ENCODE peak calls at places on chromosomes 13 and 19, in seven cellular contexts. One of them, this sample, is unnamed.
A peak's percentile ranks its signal among the peaks of the same experiment; 100 is the strongest.

GRCh38 chr13:51534075-51534817 is 50.0 kb upstream of the WDFY2 start:
- DNase-seq in stimulated activated CD8-positive, alpha-beta memory T cell treated with anti-CD3 and anti-CD28 coated beads, Interleukin-15, amount 100 ng/mL, for 24 hours: no peak
- DNase-seq in T-helper 1 cell: no peak
- DNase-seq in cardiac septum: peak; percentile 81
- DNase-seq in choroid plexus epithelial cell: no peak
- DNase-seq in epithelial cell of proximal tubule: no peak
- DNase-seq in RPMI7951: peak; percentile 40
- DNase-seq in this sample: peak; percentile 80

GRCh38 chr13:70623260-70623659 is 515.0 kb upstream of the KLHL1 start:
- DNase-seq in stimulated activated CD8-positive, alpha-beta memory T cell treated with anti-CD3 and anti-CD28 coated beads, Interleukin-15, amount 100 ng/mL, for 24 hours: no peak
- DNase-seq in T-helper 1 cell: no peak
- DNase-seq in cardiac septum: no peak
- DNase-seq in choroid plexus epithelial cell: peak; percentile 35
- DNase-seq in epithelial cell of proximal tubule: no peak
- DNase-seq in RPMI7951: no peak
- DNase-seq in this sample: no peak

GRCh38 chr13:75480691-75481175 is 1.2 kb downstream of the TBC1D4 start:
- DNase-seq in stimulated activated CD8-positive, alpha-beta memory T cell treated with anti-CD3 and anti-CD28 coated beads, Interleukin-15, amount 100 ng/mL, for 24 hours: no peak
- DNase-seq in T-helper 1 cell: no peak
- DNase-seq in cardiac septum: no peak
- DNase-seq in choroid plexus epithelial cell: peak; percentile 53
- DNase-seq in epithelial cell of proximal tubule: no peak
- DNase-seq in RPMI7951: peak; percentile 67
- DNase-seq in this sample: peak; percentile 79

GRCh38 chr13:75299913-75300862 is 181.8 kb downstream of the TBC1D4 start:
- DNase-seq in stimulated activated CD8-positive, alpha-beta memory T cell treated with anti-CD3 and anti-CD28 coated beads, Interleukin-15, amount 100 ng/mL, for 24 hours: no peak
- DNase-seq in T-helper 1 cell: no peak
- DNase-seq in cardiac septum: no peak
- DNase-seq in choroid plexus epithelial cell: peak; percentile 60
- DNase-seq in epithelial cell of proximal tubule: no peak
- DNase-seq in RPMI7951: peak; percentile 51
- DNase-seq in this sample: no peak

GRCh38 chr13:88068975-88069374 is 397.8 kb downstream of the SLITRK5 start:
- DNase-seq in stimulated activated CD8-positive, alpha-beta memory T cell treated with anti-CD3 and anti-CD28 coated beads, Interleukin-15, amount 100 ng/mL, for 24 hours: no peak
- DNase-seq in T-helper 1 cell: no peak
- DNase-seq in cardiac septum: no peak
- DNase-seq in choroid plexus epithelial cell: no peak
- DNase-seq in epithelial cell of proximal tubule: no peak
- DNase-seq in RPMI7951: no peak
- DNase-seq in this sample: no peak

GRCh38 chr13:78881746-78882145 is 222.8 kb upstream of the OBI1 start:
- DNase-seq in stimulated activated CD8-positive, alpha-beta memory T cell treated with anti-CD3 and anti-CD28 coated beads, Interleukin-15, amount 100 ng/mL, for 24 hours: no peak
- DNase-seq in T-helper 1 cell: no peak
- DNase-seq in cardiac septum: no peak
- DNase-seq in choroid plexus epithelial cell: no peak
- DNase-seq in epithelial cell of proximal tubule: no peak
- DNase-seq in RPMI7951: no peak
- DNase-seq in this sample: no peak

GRCh38 chr19:1699386-1699785 is 47.0 kb upstream of the TCF3 start:
- DNase-seq in stimulated activated CD8-positive, alpha-beta memory T cell treated with anti-CD3 and anti-CD28 coated beads, Interleukin-15, amount 100 ng/mL, for 24 hours: no peak
- DNase-seq in T-helper 1 cell: no peak
- DNase-seq in cardiac septum: no peak
- DNase-seq in choroid plexus epithelial cell: no peak
- DNase-seq in epithelial cell of proximal tubule: no peak
- DNase-seq in RPMI7951: no peak
- DNase-seq in this sample: no peak

GRCh38 chr13:95676100-95676774 is 702 bp upstream of the DNAJC3 start:
- DNase-seq in stimulated activated CD8-positive, alpha-beta memory T cell treated with anti-CD3 and anti-CD28 coated beads, Interleukin-15, amount 100 ng/mL, for 24 hours: no peak
- DNase-seq in T-helper 1 cell: no peak
- DNase-seq in cardiac septum: no peak
- DNase-seq in choroid plexus epithelial cell: peak; percentile 59
- DNase-seq in epithelial cell of proximal tubule: peak; percentile 39
- DNase-seq in RPMI7951: peak; percentile 25
- DNase-seq in this sample: peak; percentile 64

GRCh38 chr13:98207411-98207810 is 30.3 kb upstream of the RNF113B start:
- DNase-seq in stimulated activated CD8-positive, alpha-beta memory T cell treated with anti-CD3 and anti-CD28 coated beads, Interleukin-15, amount 100 ng/mL, for 24 hours: no peak
- DNase-seq in T-helper 1 cell: no peak
- DNase-seq in cardiac septum: no peak
- DNase-seq in choroid plexus epithelial cell: no peak
- DNase-seq in epithelial cell of proximal tubule: peak; percentile 73
- DNase-seq in RPMI7951: no peak
- DNase-seq in this sample: no peak

GRCh38 chr19:18220632-18221275 is 5.5 kb downstream of the PDE4C start:
- DNase-seq in stimulated activated CD8-positive, alpha-beta memory T cell treated with anti-CD3 and anti-CD28 coated beads, Interleukin-15, amount 100 ng/mL, for 24 hours: no peak
- DNase-seq in T-helper 1 cell: no peak
- DNase-seq in cardiac septum: no peak
- DNase-seq in choroid plexus epithelial cell: no peak
- DNase-seq in epithelial cell of proximal tubule: no peak
- DNase-seq in RPMI7951: no peak
- DNase-seq in this sample: no peak

GRCh38 chr13:34048652-34049051 is 230.7 kb downstream of the RFC3 start:
- DNase-seq in stimulated activated CD8-positive, alpha-beta memory T cell treated with anti-CD3 and anti-CD28 coated beads, Interleukin-15, amount 100 ng/mL, for 24 hours: no peak
- DNase-seq in T-helper 1 cell: no peak
- DNase-seq in cardiac septum: no peak
- DNase-seq in choroid plexus epithelial cell: no peak
- DNase-seq in epithelial cell of proximal tubule: no peak
- DNase-seq in RPMI7951: no peak
- DNase-seq in this sample: no peak

GRCh38 chr13:94249512-94249911 is 230.0 kb downstream of the DCT start:
- DNase-seq in stimulated activated CD8-positive, alpha-beta memory T cell treated with anti-CD3 and anti-CD28 coated beads, Interleukin-15, amount 100 ng/mL, for 24 hours: no peak
- DNase-seq in T-helper 1 cell: no peak
- DNase-seq in cardiac septum: no peak
- DNase-seq in choroid plexus epithelial cell: peak; percentile 98
- DNase-seq in epithelial cell of proximal tubule: peak; percentile 93
- DNase-seq in RPMI7951: peak; percentile 65
- DNase-seq in this sample: no peak

GRCh38 chr13:26050568-26051230 is 1.1 kb downstream of the SHISA2 start:
- DNase-seq in stimulated activated CD8-positive, alpha-beta memory T cell treated with anti-CD3 and anti-CD28 coated beads, Interleukin-15, amount 100 ng/mL, for 24 hours: no peak
- DNase-seq in T-helper 1 cell: no peak
- DNase-seq in cardiac septum: no peak
- DNase-seq in choroid plexus epithelial cell: peak; percentile 47
- DNase-seq in epithelial cell of proximal tubule: no peak
- DNase-seq in RPMI7951: no peak
- DNase-seq in this sample: peak; percentile 52

GRCh38 chr13:64234255-64234654 is 2818.6 kb upstream of the PCDH20 start:
- DNase-seq in stimulated activated CD8-positive, alpha-beta memory T cell treated with anti-CD3 and anti-CD28 coated beads, Interleukin-15, amount 100 ng/mL, for 24 hours: no peak
- DNase-seq in T-helper 1 cell: no peak
- DNase-seq in cardiac septum: no peak
- DNase-seq in choroid plexus epithelial cell: peak; percentile 70
- DNase-seq in epithelial cell of proximal tubule: no peak
- DNase-seq in RPMI7951: peak; percentile 85
- DNase-seq in this sample: no peak

GRCh38 chr13:106609116-106609515 is 41.2 kb upstream of the ARGLU1 start:
- DNase-seq in stimulated activated CD8-positive, alpha-beta memory T cell treated with anti-CD3 and anti-CD28 coated beads, Interleukin-15, amount 100 ng/mL, for 24 hours: no peak
- DNase-seq in T-helper 1 cell: no peak
- DNase-seq in cardiac septum: no peak
- DNase-seq in choroid plexus epithelial cell: no peak
- DNase-seq in epithelial cell of proximal tubule: no peak
- DNase-seq in RPMI7951: no peak
- DNase-seq in this sample: no peak

GRCh38 chr13:65959305-65959704 is 1270.8 kb downstream of the PCDH9 start:
- DNase-seq in stimulated activated CD8-positive, alpha-beta memory T cell treated with anti-CD3 and anti-CD28 coated beads, Interleukin-15, amount 100 ng/mL, for 24 hours: no peak
- DNase-seq in T-helper 1 cell: no peak
- DNase-seq in cardiac septum: no peak
- DNase-seq in choroid plexus epithelial cell: no peak
- DNase-seq in epithelial cell of proximal tubule: no peak
- DNase-seq in RPMI7951: peak; percentile 13
- DNase-seq in this sample: no peak

GRCh38 chr19:33685541-33685940 is 63.8 kb downstream of the CHST8 start:
- DNase-seq in stimulated activated CD8-positive, alpha-beta memory T cell treated with anti-CD3 and anti-CD28 coated beads, Interleukin-15, amount 100 ng/mL, for 24 hours: no peak
- DNase-seq in T-helper 1 cell: no peak
- DNase-seq in cardiac septum: peak; percentile 50
- DNase-seq in choroid plexus epithelial cell: no peak
- DNase-seq in epithelial cell of proximal tubule: no peak
- DNase-seq in RPMI7951: no peak
- DNase-seq in this sample: no peak

GRCh38 chr19:16143399-16144215 is at the start of gene HSH2D:
- DNase-seq in stimulated activated CD8-positive, alpha-beta memory T cell treated with anti-CD3 and anti-CD28 coated beads, Interleukin-15, amount 100 ng/mL, for 24 hours: peak; percentile 38
- DNase-seq in T-helper 1 cell: peak; percentile 47
- DNase-seq in cardiac septum: peak; percentile 95
- DNase-seq in choroid plexus epithelial cell: no peak
- DNase-seq in epithelial cell of proximal tubule: no peak
- DNase-seq in RPMI7951: no peak
- DNase-seq in this sample: peak; percentile 94

GRCh38 chr13:24097064-24097463 is 63.5 kb upstream of the SPATA13 start:
- DNase-seq in stimulated activated CD8-positive, alpha-beta memory T cell treated with anti-CD3 and anti-CD28 coated beads, Interleukin-15, amount 100 ng/mL, for 24 hours: no peak
- DNase-seq in T-helper 1 cell: no peak
- DNase-seq in cardiac septum: no peak
- DNase-seq in choroid plexus epithelial cell: peak; percentile 65
- DNase-seq in epithelial cell of proximal tubule: peak; percentile 55
- DNase-seq in RPMI7951: peak; percentile 35
- DNase-seq in this sample: no peak

GRCh38 chr19:7304200-7304599 is 10.0 kb upstream of the INSR start:
- DNase-seq in stimulated activated CD8-positive, alpha-beta memory T cell treated with anti-CD3 and anti-CD28 coated beads, Interleukin-15, amount 100 ng/mL, for 24 hours: no peak
- DNase-seq in T-helper 1 cell: no peak
- DNase-seq in cardiac septum: no peak
- DNase-seq in choroid plexus epithelial cell: no peak
- DNase-seq in epithelial cell of proximal tubule: no peak
- DNase-seq in RPMI7951: no peak
- DNase-seq in this sample: no peak

GRCh38 chr19:38664503-38665211 is 17.2 kb downstream of the ACTN4 start:
- DNase-seq in stimulated activated CD8-positive, alpha-beta memory T cell treated with anti-CD3 and anti-CD28 coated beads, Interleukin-15, amount 100 ng/mL, for 24 hours: no peak
- DNase-seq in T-helper 1 cell: no peak
- DNase-seq in cardiac septum: no peak
- DNase-seq in choroid plexus epithelial cell: no peak
- DNase-seq in epithelial cell of proximal tubule: no peak
- DNase-seq in RPMI7951: no peak
- DNase-seq in this sample: no peak

GRCh38 chr13:43614063-43614462 is 172.7 kb downstream of the ENOX1 start:
- DNase-seq in stimulated activated CD8-positive, alpha-beta memory T cell treated with anti-CD3 and anti-CD28 coated beads, Interleukin-15, amount 100 ng/mL, for 24 hours: no peak
- DNase-seq in T-helper 1 cell: no peak
- DNase-seq in cardiac septum: no peak
- DNase-seq in choroid plexus epithelial cell: no peak
- DNase-seq in epithelial cell of proximal tubule: no peak
- DNase-seq in RPMI7951: no peak
- DNase-seq in this sample: no peak

GRCh38 chr19:35468637-35469036 is 20.6 kb downstream of the FFAR2 start:
- DNase-seq in stimulated activated CD8-positive, alpha-beta memory T cell treated with anti-CD3 and anti-CD28 coated beads, Interleukin-15, amount 100 ng/mL, for 24 hours: peak; percentile 11
- DNase-seq in T-helper 1 cell: peak; percentile 27
- DNase-seq in cardiac septum: no peak
- DNase-seq in choroid plexus epithelial cell: peak; percentile 71
- DNase-seq in epithelial cell of proximal tubule: no peak
- DNase-seq in RPMI7951: peak; percentile 30
- DNase-seq in this sample: peak; percentile 67

GRCh38 chr13:25761041-25761440 is 290.8 kb downstream of the SHISA2 start:
- DNase-seq in stimulated activated CD8-positive, alpha-beta memory T cell treated with anti-CD3 and anti-CD28 coated beads, Interleukin-15, amount 100 ng/mL, for 24 hours: no peak
- DNase-seq in T-helper 1 cell: no peak
- DNase-seq in cardiac septum: no peak
- DNase-seq in choroid plexus epithelial cell: no peak
- DNase-seq in epithelial cell of proximal tubule: no peak
- DNase-seq in RPMI7951: no peak
- DNase-seq in this sample: no peak

GRCh38 chr13:110699148-110700145 is 6.5 kb downstream of the CARS2 start:
- DNase-seq in stimulated activated CD8-positive, alpha-beta memory T cell treated with anti-CD3 and anti-CD28 coated beads, Interleukin-15, amount 100 ng/mL, for 24 hours: no peak
- DNase-seq in T-helper 1 cell: no peak
- DNase-seq in cardiac septum: no peak
- DNase-seq in choroid plexus epithelial cell: no peak
- DNase-seq in epithelial cell of proximal tubule: no peak
- DNase-seq in RPMI7951: no peak
- DNase-seq in this sample: no peak

GRCh38 chr19:47130589-47131168 is at the start of gene SAE1:
- DNase-seq in stimulated activated CD8-positive, alpha-beta memory T cell treated with anti-CD3 and anti-CD28 coated beads, Interleukin-15, amount 100 ng/mL, for 24 hours: peak; percentile 86
- DNase-seq in T-helper 1 cell: peak; percentile 83
- DNase-seq in cardiac septum: peak; percentile 97
- DNase-seq in choroid plexus epithelial cell: peak; percentile 99
- DNase-seq in epithelial cell of proximal tubule: peak; percentile 64
- DNase-seq in RPMI7951: peak; percentile 99
- DNase-seq in this sample: peak; percentile 97

GRCh38 chr19:532578-533484 is 1.3 kb downstream of the CDC34 start:
- DNase-seq in stimulated activated CD8-positive, alpha-beta memory T cell treated with anti-CD3 and anti-CD28 coated beads, Interleukin-15, amount 100 ng/mL, for 24 hours: no peak
- DNase-seq in T-helper 1 cell: no peak
- DNase-seq in cardiac septum: peak; percentile 88
- DNase-seq in choroid plexus epithelial cell: peak; percentile 74
- DNase-seq in epithelial cell of proximal tubule: no peak
- DNase-seq in RPMI7951: peak; percentile 64
- DNase-seq in this sample: peak; percentile 78

GRCh38 chr13:51364404-51365008 is 25.0 kb downstream of the SERPINE3 start:
- DNase-seq in stimulated activated CD8-positive, alpha-beta memory T cell treated with anti-CD3 and anti-CD28 coated beads, Interleukin-15, amount 100 ng/mL, for 24 hours: no peak
- DNase-seq in T-helper 1 cell: no peak
- DNase-seq in cardiac septum: no peak
- DNase-seq in choroid plexus epithelial cell: peak; percentile 74
- DNase-seq in epithelial cell of proximal tubule: no peak
- DNase-seq in RPMI7951: peak; percentile 57
- DNase-seq in this sample: no peak

GRCh38 chr19:52535831-52536800 is 8.6 kb downstream of the ZNF808 start:
- DNase-seq in stimulated activated CD8-positive, alpha-beta memory T cell treated with anti-CD3 and anti-CD28 coated beads, Interleukin-15, amount 100 ng/mL, for 24 hours: peak; percentile 79
- DNase-seq in T-helper 1 cell: peak; percentile 86
- DNase-seq in cardiac septum: peak; percentile 96
- DNase-seq in choroid plexus epithelial cell: peak; percentile 76
- DNase-seq in epithelial cell of proximal tubule: no peak
- DNase-seq in RPMI7951: peak; percentile 65
- DNase-seq in this sample: peak; percentile 90

GRCh38 chr19:954672-955494 is 29.0 kb downstream of the ARID3A start:
- DNase-seq in stimulated activated CD8-positive, alpha-beta memory T cell treated with anti-CD3 and anti-CD28 coated beads, Interleukin-15, amount 100 ng/mL, for 24 hours: no peak
- DNase-seq in T-helper 1 cell: no peak
- DNase-seq in cardiac septum: no peak
- DNase-seq in choroid plexus epithelial cell: peak; percentile 24
- DNase-seq in epithelial cell of proximal tubule: no peak
- DNase-seq in RPMI7951: no peak
- DNase-seq in this sample: no peak

GRCh38 chr13:82879921-82880320 is 1002.4 kb downstream of the SLITRK1 start:
- DNase-seq in stimulated activated CD8-positive, alpha-beta memory T cell treated with anti-CD3 and anti-CD28 coated beads, Interleukin-15, amount 100 ng/mL, for 24 hours: no peak
- DNase-seq in T-helper 1 cell: no peak
- DNase-seq in cardiac septum: no peak
- DNase-seq in choroid plexus epithelial cell: no peak
- DNase-seq in epithelial cell of proximal tubule: no peak
- DNase-seq in RPMI7951: no peak
- DNase-seq in this sample: no peak

GRCh38 chr19:19782783-19783182 is 38.8 kb downstream of the ZNF506 start:
- DNase-seq in stimulated activated CD8-positive, alpha-beta memory T cell treated with anti-CD3 and anti-CD28 coated beads, Interleukin-15, amount 100 ng/mL, for 24 hours: no peak
- DNase-seq in T-helper 1 cell: no peak
- DNase-seq in cardiac septum: no peak
- DNase-seq in choroid plexus epithelial cell: no peak
- DNase-seq in epithelial cell of proximal tubule: no peak
- DNase-seq in RPMI7951: no peak
- DNase-seq in this sample: no peak

GRCh38 chr19:44824758-44825157 is 15.9 kb downstream of the BCAM start:
- DNase-seq in stimulated activated CD8-positive, alpha-beta memory T cell treated with anti-CD3 and anti-CD28 coated beads, Interleukin-15, amount 100 ng/mL, for 24 hours: no peak
- DNase-seq in T-helper 1 cell: no peak
- DNase-seq in cardiac septum: no peak
- DNase-seq in choroid plexus epithelial cell: peak; percentile 25
- DNase-seq in epithelial cell of proximal tubule: no peak
- DNase-seq in RPMI7951: no peak
- DNase-seq in this sample: no peak